ENCODE peak calls at places on chromosomes 5 and 9, in nine cellular contexts. One of them, this sample, is unnamed.

GRCh38 chr9:135078361-135078821 is 9.1 kb upstream of the OLFM1 start:
- DNase-seq in OCI-LY7: no peak
- DNase-seq in lower lobe of right lung: no peak
- DNase-seq in fibroblast of mammary gland: no peak
- DNase-seq in GM23338: no peak
- DNase-seq in BJ: no peak
- DNase-seq in pancreas: no peak
- DNase-seq in fibroblast of pulmonary artery: no peak
- DNase-seq in brain microvascular endothelial cell: no peak
- DNase-seq in this sample: no peak

GRCh38 chr5:72440207-72440638 is 67.0 kb downstream of the ZNF366 start:
- DNase-seq in OCI-LY7: no peak
- DNase-seq in lower lobe of right lung: no peak
- DNase-seq in fibroblast of mammary gland: no peak
- DNase-seq in GM23338: no peak
- DNase-seq in BJ: no peak
- DNase-seq in pancreas: no peak
- DNase-seq in fibroblast of pulmonary artery: no peak
- DNase-seq in brain microvascular endothelial cell: no peak
- DNase-seq in this sample: no peak

GRCh38 chr5:139812323-139812722 is 16.7 kb downstream of the PSD2 start:
- DNase-seq in OCI-LY7: no peak
- DNase-seq in lower lobe of right lung: peak
- DNase-seq in fibroblast of mammary gland: no peak
- DNase-seq in GM23338: no peak
- DNase-seq in BJ: no peak
- DNase-seq in pancreas: no peak
- DNase-seq in fibroblast of pulmonary artery: no peak
- DNase-seq in brain microvascular endothelial cell: no peak
- DNase-seq in this sample: no peak

GRCh38 chr9:131874447-131874846 is 134.6 kb upstream of the RAPGEF1 start:
- DNase-seq in OCI-LY7: no peak
- DNase-seq in lower lobe of right lung: no peak
- DNase-seq in fibroblast of mammary gland: no peak
- DNase-seq in GM23338: peak
- DNase-seq in BJ: no peak
- DNase-seq in pancreas: no peak
- DNase-seq in fibroblast of pulmonary artery: no peak
- DNase-seq in brain microvascular endothelial cell: no peak
- DNase-seq in this sample: no peak

GRCh38 chr9:104820336-104820735 is 56.4 kb downstream of the NIPSNAP3B start:
- DNase-seq in OCI-LY7: no peak
- DNase-seq in lower lobe of right lung: no peak
- DNase-seq in fibroblast of mammary gland: no peak
- DNase-seq in GM23338: no peak
- DNase-seq in BJ: no peak
- DNase-seq in pancreas: no peak
- DNase-seq in fibroblast of pulmonary artery: no peak
- DNase-seq in brain microvascular endothelial cell: no peak
- DNase-seq in this sample: no peak

GRCh38 chr9:133130721-133131244 is 9.7 kb upstream of the RALGDS start:
- DNase-seq in OCI-LY7: peak
- DNase-seq in lower lobe of right lung: no peak
- DNase-seq in fibroblast of mammary gland: no peak
- DNase-seq in GM23338: no peak
- DNase-seq in BJ: no peak
- DNase-seq in pancreas: peak
- DNase-seq in fibroblast of pulmonary artery: no peak
- DNase-seq in brain microvascular endothelial cell: no peak
- DNase-seq in this sample: no peak

GRCh38 chr5:35195472-35195852 is 34.8 kb downstream of the PRLR start:
- DNase-seq in OCI-LY7: no peak
- DNase-seq in lower lobe of right lung: no peak
- DNase-seq in fibroblast of mammary gland: no peak
- DNase-seq in GM23338: no peak
- DNase-seq in BJ: no peak
- DNase-seq in pancreas: no peak
- DNase-seq in fibroblast of pulmonary artery: no peak
- DNase-seq in brain microvascular endothelial cell: no peak
- DNase-seq in this sample: no peak

GRCh38 chr5:82748688-82749091 is 328.5 kb downstream of the TMEM167A start:
- DNase-seq in OCI-LY7: no peak
- DNase-seq in lower lobe of right lung: no peak
- DNase-seq in fibroblast of mammary gland: no peak
- DNase-seq in GM23338: no peak
- DNase-seq in BJ: no peak
- DNase-seq in pancreas: no peak
- DNase-seq in fibroblast of pulmonary artery: peak
- DNase-seq in brain microvascular endothelial cell: no peak
- DNase-seq in this sample: no peak

GRCh38 chr5:147140558-147140957 is 94.3 kb upstream of the STK32A start:
- DNase-seq in OCI-LY7: no peak
- DNase-seq in lower lobe of right lung: no peak
- DNase-seq in fibroblast of mammary gland: no peak
- DNase-seq in GM23338: no peak
- DNase-seq in BJ: no peak
- DNase-seq in pancreas: no peak
- DNase-seq in fibroblast of pulmonary artery: no peak
- DNase-seq in brain microvascular endothelial cell: no peak
- DNase-seq in this sample: no peak

GRCh38 chr5:146660381-146660960 is 144.5 kb upstream of the GPR151 start:
- DNase-seq in OCI-LY7: no peak
- DNase-seq in lower lobe of right lung: no peak
- DNase-seq in fibroblast of mammary gland: no peak
- DNase-seq in GM23338: no peak
- DNase-seq in BJ: no peak
- DNase-seq in pancreas: no peak
- DNase-seq in fibroblast of pulmonary artery: no peak
- DNase-seq in brain microvascular endothelial cell: no peak
- DNase-seq in this sample: no peak

GRCh38 chr5:89297111-89297510 is 414.1 kb upstream of the MEF2C start:
- DNase-seq in OCI-LY7: no peak
- DNase-seq in lower lobe of right lung: no peak
- DNase-seq in fibroblast of mammary gland: no peak
- DNase-seq in GM23338: no peak
- DNase-seq in BJ: no peak
- DNase-seq in pancreas: no peak
- DNase-seq in fibroblast of pulmonary artery: no peak
- DNase-seq in brain microvascular endothelial cell: no peak
- DNase-seq in this sample: no peak

GRCh38 chr9:121861501-121862180 is 210.2 kb downstream of the DAB2IP start:
- DNase-seq in OCI-LY7: peak
- DNase-seq in lower lobe of right lung: no peak
- DNase-seq in fibroblast of mammary gland: peak
- DNase-seq in GM23338: peak
- DNase-seq in BJ: no peak
- DNase-seq in pancreas: no peak
- DNase-seq in fibroblast of pulmonary artery: no peak
- DNase-seq in brain microvascular endothelial cell: peak
- DNase-seq in this sample: no peak

GRCh38 chr5:84301535-84301934 is 83.1 kb downstream of the EDIL3 start:
- DNase-seq in OCI-LY7: no peak
- DNase-seq in lower lobe of right lung: no peak
- DNase-seq in fibroblast of mammary gland: peak
- DNase-seq in GM23338: no peak
- DNase-seq in BJ: no peak
- DNase-seq in pancreas: no peak
- DNase-seq in fibroblast of pulmonary artery: peak
- DNase-seq in brain microvascular endothelial cell: no peak
- DNase-seq in this sample: no peak

GRCh38 chr5:16726538-16726946 is 109.7 kb upstream of the RETREG1 start:
- DNase-seq in OCI-LY7: peak
- DNase-seq in lower lobe of right lung: no peak
- DNase-seq in fibroblast of mammary gland: no peak
- DNase-seq in GM23338: no peak
- DNase-seq in BJ: no peak
- DNase-seq in pancreas: no peak
- DNase-seq in fibroblast of pulmonary artery: peak
- DNase-seq in brain microvascular endothelial cell: no peak
- DNase-seq in this sample: no peak

GRCh38 chr9:117084221-117084620 is 330.6 kb downstream of the ASTN2 start:
- DNase-seq in OCI-LY7: no peak
- DNase-seq in lower lobe of right lung: no peak
- DNase-seq in fibroblast of mammary gland: no peak
- DNase-seq in GM23338: no peak
- DNase-seq in BJ: no peak
- DNase-seq in pancreas: no peak
- DNase-seq in fibroblast of pulmonary artery: no peak
- DNase-seq in brain microvascular endothelial cell: no peak
- DNase-seq in this sample: no peak

GRCh38 chr9:123929870-123930831 is at the start of gene DENND1A:
- DNase-seq in OCI-LY7: peak
- DNase-seq in lower lobe of right lung: peak
- DNase-seq in fibroblast of mammary gland: peak
- DNase-seq in GM23338: peak
- DNase-seq in BJ: peak
- DNase-seq in pancreas: peak
- DNase-seq in fibroblast of pulmonary artery: peak
- DNase-seq in brain microvascular endothelial cell: peak
- DNase-seq in this sample: no peak

GRCh38 chr9:123926986-123927385 is 2.9 kb downstream of the DENND1A start:
- DNase-seq in OCI-LY7: peak
- DNase-seq in lower lobe of right lung: no peak
- DNase-seq in fibroblast of mammary gland: no peak
- DNase-seq in GM23338: no peak
- DNase-seq in BJ: no peak
- DNase-seq in pancreas: no peak
- DNase-seq in fibroblast of pulmonary artery: no peak
- DNase-seq in brain microvascular endothelial cell: no peak
- DNase-seq in this sample: no peak

GRCh38 chr9:123929177-123929869 is 603 bp downstream of the DENND1A start:
- DNase-seq in OCI-LY7: peak
- DNase-seq in lower lobe of right lung: peak
- DNase-seq in fibroblast of mammary gland: no peak
- DNase-seq in GM23338: peak
- DNase-seq in BJ: no peak
- DNase-seq in pancreas: peak
- DNase-seq in fibroblast of pulmonary artery: no peak
- DNase-seq in brain microvascular endothelial cell: no peak
- DNase-seq in this sample: no peak

GRCh38 chr9:123927625-123928308 is 2.2 kb downstream of the DENND1A start:
- DNase-seq in OCI-LY7: peak
- DNase-seq in lower lobe of right lung: no peak
- DNase-seq in fibroblast of mammary gland: peak
- DNase-seq in GM23338: no peak
- DNase-seq in BJ: peak
- DNase-seq in pancreas: no peak
- DNase-seq in fibroblast of pulmonary artery: peak
- DNase-seq in brain microvascular endothelial cell: no peak
- DNase-seq in this sample: peak

GRCh38 chr9:123928471-123929176 is 1.3 kb downstream of the DENND1A start:
- DNase-seq in OCI-LY7: peak
- DNase-seq in lower lobe of right lung: no peak
- DNase-seq in fibroblast of mammary gland: peak
- DNase-seq in GM23338: no peak
- DNase-seq in BJ: peak
- DNase-seq in pancreas: no peak
- DNase-seq in fibroblast of pulmonary artery: no peak
- DNase-seq in brain microvascular endothelial cell: no peak
- DNase-seq in this sample: no peak
- H3K4me3 ChIP-seq in OCI-LY7: peak
- H3K4me3 ChIP-seq in lower lobe of right lung: peak
- H3K4me3 ChIP-seq in fibroblast of mammary gland: peak
- H3K4me3 ChIP-seq in GM23338: peak
- H3K4me3 ChIP-seq in BJ: peak
- H3K4me3 ChIP-seq in pancreas: peak
- H3K4me3 ChIP-seq in fibroblast of pulmonary artery: peak
- H3K4me3 ChIP-seq in brain microvascular endothelial cell: peak
- H3K4me3 ChIP-seq in this sample: peak

GRCh38 chr9:35114921-35115341 is 731 bp downstream of the ATOSB start:
- DNase-seq in OCI-LY7: peak
- DNase-seq in lower lobe of right lung: peak
- DNase-seq in fibroblast of mammary gland: peak
- DNase-seq in GM23338: peak
- DNase-seq in BJ: no peak
- DNase-seq in pancreas: peak
- DNase-seq in fibroblast of pulmonary artery: peak
- DNase-seq in brain microvascular endothelial cell: peak
- DNase-seq in this sample: no peak

GRCh38 chr9:35116539-35116897 is 856 bp upstream of the ATOSB start:
- DNase-seq in OCI-LY7: no peak
- DNase-seq in lower lobe of right lung: no peak
- DNase-seq in fibroblast of mammary gland: no peak
- DNase-seq in GM23338: no peak
- DNase-seq in BJ: no peak
- DNase-seq in pancreas: no peak
- DNase-seq in fibroblast of pulmonary artery: no peak
- DNase-seq in brain microvascular endothelial cell: no peak
- DNase-seq in this sample: no peak

GRCh38 chr9:35115680-35116538 is at the start of gene ATOSB:
- DNase-seq in OCI-LY7: peak
- DNase-seq in lower lobe of right lung: peak
- DNase-seq in fibroblast of mammary gland: peak
- DNase-seq in GM23338: peak
- DNase-seq in BJ: peak
- DNase-seq in pancreas: peak
- DNase-seq in fibroblast of pulmonary artery: peak
- DNase-seq in brain microvascular endothelial cell: peak
- DNase-seq in this sample: peak

GRCh38 chr9:35114113-35114847 is 1.4 kb downstream of the ATOSB start:
- DNase-seq in OCI-LY7: peak
- DNase-seq in lower lobe of right lung: peak
- DNase-seq in fibroblast of mammary gland: peak
- DNase-seq in GM23338: peak
- DNase-seq in BJ: peak
- DNase-seq in pancreas: no peak
- DNase-seq in fibroblast of pulmonary artery: peak
- DNase-seq in brain microvascular endothelial cell: peak
- DNase-seq in this sample: peak

GRCh38 chr9:35116898-35117551 is 1.4 kb upstream of the ATOSB start:
- DNase-seq in OCI-LY7: peak
- DNase-seq in lower lobe of right lung: peak
- DNase-seq in fibroblast of mammary gland: peak
- DNase-seq in GM23338: peak
- DNase-seq in BJ: peak
- DNase-seq in pancreas: peak
- DNase-seq in fibroblast of pulmonary artery: peak
- DNase-seq in brain microvascular endothelial cell: peak
- DNase-seq in this sample: peak
- TF ChIP-seq CTCF in OCI-LY7: peak
- TF ChIP-seq CTCF in lower lobe of right lung: peak
- TF ChIP-seq CTCF in fibroblast of mammary gland: peak
- TF ChIP-seq CTCF in GM23338: peak
- TF ChIP-seq CTCF in BJ: peak
- TF ChIP-seq CTCF in pancreas: peak
- TF ChIP-seq CTCF in fibroblast of pulmonary artery: peak
- TF ChIP-seq CTCF in brain microvascular endothelial cell: peak
- TF ChIP-seq CTCF in this sample: peak

GRCh38 chr9:93190656-93191353 is 6.9 kb downstream of the WNK2 start:
- DNase-seq in OCI-LY7: no peak
- DNase-seq in lower lobe of right lung: peak
- DNase-seq in fibroblast of mammary gland: no peak
- DNase-seq in GM23338: no peak
- DNase-seq in BJ: no peak
- DNase-seq in pancreas: no peak
- DNase-seq in fibroblast of pulmonary artery: no peak
- DNase-seq in brain microvascular endothelial cell: no peak
- DNase-seq in this sample: no peak
- H3K4me3 ChIP-seq in OCI-LY7: no peak
- H3K4me3 ChIP-seq in lower lobe of right lung: no peak
- H3K4me3 ChIP-seq in fibroblast of mammary gland: no peak
- H3K4me3 ChIP-seq in GM23338: no peak
- H3K4me3 ChIP-seq in BJ: no peak
- H3K4me3 ChIP-seq in pancreas: no peak
- H3K4me3 ChIP-seq in fibroblast of pulmonary artery: no peak
- H3K4me3 ChIP-seq in brain microvascular endothelial cell: no peak
- H3K4me3 ChIP-seq in this sample: no peak

GRCh38 chr9:92752812-92753404 is 11.7 kb downstream of the BICD2 start:
- DNase-seq in OCI-LY7: no peak
- DNase-seq in lower lobe of right lung: no peak
- DNase-seq in fibroblast of mammary gland: no peak
- DNase-seq in GM23338: no peak
- DNase-seq in BJ: no peak
- DNase-seq in pancreas: no peak
- DNase-seq in fibroblast of pulmonary artery: no peak
- DNase-seq in brain microvascular endothelial cell: no peak
- DNase-seq in this sample: no peak
- TF ChIP-seq CTCF in OCI-LY7: no peak
- TF ChIP-seq CTCF in lower lobe of right lung: no peak
- TF ChIP-seq CTCF in fibroblast of mammary gland: no peak
- TF ChIP-seq CTCF in GM23338: no peak
- TF ChIP-seq CTCF in BJ: no peak
- TF ChIP-seq CTCF in pancreas: no peak
- TF ChIP-seq CTCF in fibroblast of pulmonary artery: no peak
- TF ChIP-seq CTCF in brain microvascular endothelial cell: no peak
- TF ChIP-seq CTCF in this sample: no peak